ENCODE peak calls at places on chromosomes 13 and 19, in nine cellular contexts. L is lung, I is A549, O is brain microvascular endothelial cell, J is colonic mucosa, Q is AG04450, Y is uterus, D is OCI-LY7, S is upper lobe of right lung. R is an unnamed sample.
A peak's percentile ranks its signal among the peaks of the same experiment; 100 is the strongest.

GRCh38 chr19:14059093-14059480 is 2.8 kb downstream of the PALM3 start:
- DNase-seq in D (peak; percentile 47), J (no peak), L (no peak), S (peak; percentile 67), Y (no peak), I (no peak), Q (no peak), O (no peak), R (peak; percentile 39)

GRCh38 chr13:20431687-20432384 is 93.8 kb downstream of the CRYL1 start:
- DNase-seq in D (no peak), L (no peak), Q (no peak), O (no peak), Y (no peak), J (no peak), S (no peak), I (no peak), R (no peak)

GRCh38 chr19:3183721-3184641 is 1.7 kb upstream of the NCLN start:
- DNase-seq in J (no peak), Q (no peak), L (no peak), S (no peak), O (no peak), I (no peak), D (no peak), Y (no peak), R (no peak)

GRCh38 chr19:7874080-7874856 is at the start of gene PRR36:
- DNase-seq in D (no peak), Q (no peak), J (no peak), L (peak; percentile 63), O (no peak), Y (no peak), S (peak; percentile 89), I (no peak), R (peak; percentile 90)

GRCh38 chr19:5718579-5719273 is 1.2 kb downstream of the LONP1 start:
- DNase-seq in I (no peak), Q (peak; percentile 63), S (no peak), Y (no peak), D (peak; percentile 72), L (no peak), O (peak; percentile 85), J (no peak), R (no peak)

GRCh38 chr13:21079761-21080730 is 18.7 kb upstream of the LATS2 start:
- DNase-seq in I (no peak), O (peak; percentile 89), Q (peak; percentile 43), D (no peak), S (no peak), Y (no peak), L (no peak), J (no peak), R (no peak)

GRCh38 chr19:49071860-49072547 is 495 bp downstream of the KCNA7 start:
- DNase-seq in Y (no peak), J (no peak), I (no peak), Q (no peak), L (no peak), D (no peak), S (peak; percentile 71), O (no peak), R (peak; percentile 72)

GRCh38 chr19:13043285-13043684 is 48.0 kb downstream of the NFIX start:
- DNase-seq in O (no peak), L (no peak), D (peak; percentile 19), J (no peak), Y (no peak), S (no peak), I (no peak), Q (no peak), R (no peak)

GRCh38 chr13:88896466-88896865 is 1225.3 kb downstream of the SLITRK5 start:
- DNase-seq in J (no peak), O (no peak), Y (no peak), L (no peak), Q (no peak), S (no peak), D (no peak), I (no peak), R (no peak)

GRCh38 chr13:66009241-66009640 is 1220.9 kb downstream of the PCDH9 start:
- DNase-seq in L (no peak), I (no peak), Q (no peak), J (no peak), Y (no peak), S (no peak), O (no peak), D (no peak), R (no peak)

GRCh38 chr19:14632286-14632685 is 42.4 kb downstream of the ADGRE3 start:
- DNase-seq in S (no peak), J (peak; percentile 20), O (peak; percentile 18), D (peak; percentile 84), L (no peak), I (peak; percentile 19), Y (no peak), Q (no peak), R (no peak)

GRCh38 chr19:14718522-14719113 is 28.8 kb downstream of the ZNF333 start:
- DNase-seq in I (no peak), Y (no peak), Q (no peak), O (no peak), J (no peak), S (no peak), D (no peak), L (no peak), R (no peak)

GRCh38 chr19:2033115-2033824 is 17.8 kb upstream of the BTBD2 start:
- DNase-seq in Y (no peak), O (no peak), I (no peak), J (no peak), Q (no peak), S (no peak), L (no peak), D (no peak), R (no peak)

GRCh38 chr13:75326173-75327131 is 155.5 kb downstream of the TBC1D4 start:
- DNase-seq in Q (no peak), S (no peak), J (no peak), I (no peak), O (peak; percentile 17), D (no peak), Y (no peak), L (no peak), R (no peak)

GRCh38 chr19:10088949-10089554 is 2.9 kb downstream of the SHFL start:
- DNase-seq in Y (no peak), I (no peak), J (no peak), O (no peak), L (no peak), D (no peak), S (no peak), Q (no peak), R (no peak)

GRCh38 chr13:75635101-75635620 is 969 bp upstream of the LMO7 start:
- DNase-seq in D (no peak), Y (no peak), Q (no peak), L (no peak), O (no peak), S (peak; percentile 64), J (no peak), I (no peak), R (no peak)

GRCh38 chr19:17475541-17476115 is 5.3 kb downstream of the SLC27A1 start:
- DNase-seq in J (no peak), L (no peak), Q (no peak), D (no peak), O (peak; percentile 24), S (no peak), I (no peak), Y (no peak), R (no peak)

GRCh38 chr13:103351035-103351828 is 285.0 kb upstream of the SLC10A2 start:
- DNase-seq in D (no peak), L (no peak), I (no peak), S (no peak), Y (no peak), O (peak; percentile 46), J (no peak), Q (no peak), R (no peak)

GRCh38 chr19:54138777-54139256 is 1.3 kb downstream of the CNOT3 start:
- DNase-seq in L (no peak), O (no peak), I (no peak), Q (no peak), Y (no peak), S (no peak), J (no peak), D (no peak), R (no peak)

GRCh38 chr19:54137114-54137912 is at the start of gene CNOT3:
- DNase-seq in D (peak; percentile 100), J (peak; percentile 99), Y (peak; percentile 100), I (peak; percentile 100), O (peak; percentile 100), L (peak; percentile 100), S (peak; percentile 100), Q (peak; percentile 100), R (peak; percentile 99)

GRCh38 chr19:54136864-54137113 is 773 bp upstream of the CNOT3 start:
- DNase-seq in O (no peak), Q (no peak), D (no peak), I (no peak), J (no peak), L (no peak), Y (no peak), S (no peak), R (no peak)

GRCh38 chr19:54136086-54136863 is 1.3 kb upstream of the CNOT3 start:
- DNase-seq in I (no peak), L (no peak), Y (no peak), J (peak; percentile 45), D (no peak), O (no peak), Q (no peak), S (no peak), R (peak; percentile 34)

GRCh38 chr19:54137913-54138776 is 583 bp downstream of the CNOT3 start:
- DNase-seq in S (peak; percentile 74), Q (no peak), O (no peak), I (no peak), D (peak; percentile 28), J (peak; percentile 36), Y (no peak), L (no peak), R (no peak)
- TF ChIP-seq CTCF in S (no peak), Q (peak; percentile 12), O (no peak), I (no peak), D (no peak), J (no peak), Y (no peak), L (no peak), R (no peak)

DNA sequence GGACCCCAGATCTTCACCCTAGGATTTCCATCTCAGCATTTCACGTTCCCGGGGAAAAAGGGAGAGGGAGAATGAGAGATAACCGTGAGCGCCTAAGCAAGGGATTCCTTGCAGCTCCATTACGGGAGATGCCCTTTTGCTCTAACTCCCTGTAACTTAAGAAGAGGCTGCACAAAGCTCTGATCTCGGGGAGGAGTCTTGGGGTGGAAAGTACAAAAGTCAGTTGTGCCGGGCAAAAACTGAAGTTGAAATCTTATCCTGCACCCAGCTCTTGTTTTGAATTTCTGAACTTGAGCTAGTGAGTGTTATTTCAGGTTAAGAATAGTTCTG is 256.4 kb upstream of the SOX21 start:
- DNase-seq in L (no peak), I (peak; percentile 25), J (no peak), O (no peak), Y (no peak), Q (no peak), S (no peak), D (no peak), R (no peak)
- H3K27ac ChIP-seq in L (no peak overlapping the region), I (peak overlapping the region; percentile 98), J (no peak overlapping the region), O (no peak overlapping the region), Y (no peak overlapping the region), Q (no peak overlapping the region), S (no peak overlapping the region), D (no peak overlapping the region), R (no peak overlapping the region)

GRCh38 chr19:36082916-36083315 is 28.0 kb upstream of the OVOL3 start:
- DNase-seq in O (no peak), Q (no peak), J (no peak), Y (no peak), S (no peak), D (no peak), L (no peak), I (no peak), R (no peak)
- H3K4me3 ChIP-seq in O (no peak overlapping the region), Q (no peak overlapping the region), J (no peak overlapping the region), Y (no peak overlapping the region), S (no peak overlapping the region), D (no peak overlapping the region), L (no peak overlapping the region), I (no peak overlapping the region), R (no peak overlapping the region)

GRCh38 chr19:48006762-48007161 is 12.3 kb downstream of the ELSPBP1 start:
- DNase-seq in J (no peak), Q (no peak), S (no peak), L (no peak), Y (no peak), D (peak; percentile 7), O (no peak), I (peak; percentile 51), R (no peak)
- TF ChIP-seq CTCF in J (no peak), Q (no peak), S (no peak), L (no peak), Y (no peak), D (peak; percentile 67), O (peak; percentile 17), I (peak; percentile 19), R (peak; percentile 27)